ENCODE peak calls at places on chromosomes 5 and 9, in five cellular contexts. D is right lobe of liver; P is smooth muscle cell of the brain vasculature; T is upper lobe of left lung; Q is stimulated activated CD4-positive, alpha-beta T cell treated with anti-CD3 and anti-CD28 coated beads, Interleukin-1b, Interleukin-23, amount 100 ng/mL, for 4 hours. E is an unnamed sample.
A peak's percentile ranks its signal among the peaks of the same experiment; 100 is the strongest.

GRCh38 chr9:21506910-21507795 is 25.0 kb upstream of the IFNE start:
- DNase-seq in D (no peak), P (peak; percentile 10), T (no peak), Q (no peak), E (no peak)

GRCh38 chr5:67774153-67774552 is 441.4 kb upstream of the PIK3R1 start:
- DNase-seq in D (no peak), P (no peak), T (no peak), Q (no peak), E (no peak)

GRCh38 chr5:159249158-159249557 is 13.9 kb upstream of the UBLCP1 start:
- DNase-seq in D (no peak), P (no peak), T (no peak), Q (no peak), E (no peak)

GRCh38 chr5:68384936-68385594 is 169.5 kb downstream of the PIK3R1 start:
- DNase-seq in D (no peak), P (no peak), T (no peak), Q (no peak), E (no peak)

GRCh38 chr5:4083591-4084337 is 488.1 kb downstream of the IRX1 start:
- DNase-seq in D (no peak), P (no peak), T (no peak), Q (no peak), E (no peak)

GRCh38 chr9:105308448-105309412 is 64.3 kb downstream of the SLC44A1 start:
- DNase-seq in D (no peak), P (no peak), T (no peak), Q (no peak), E (no peak)

GRCh38 chr5:112729630-112730029 is 8.1 kb upstream of the APC start:
- DNase-seq in D (no peak), P (no peak), T (no peak), Q (no peak), E (no peak)

GRCh38 chr5:131627466-131627865 is 7.6 kb downstream of the RAPGEF6 start:
- DNase-seq in D (no peak), P (no peak), T (no peak), Q (no peak), E (no peak)

GRCh38 chr9:97963232-97963631 is 19.9 kb upstream of the ANP32B start:
- DNase-seq in D (no peak), P (no peak), T (no peak), Q (no peak), E (no peak)

GRCh38 chr9:92535940-92536850 is at the start of gene ECM2:
- DNase-seq in D (peak; percentile 56), P (no peak), T (no peak), Q (no peak), E (no peak)

GRCh38 chr9:4828776-4829175 is 36.0 kb downstream of the RCL1 start:
- DNase-seq in D (no peak), P (no peak), T (no peak), Q (no peak), E (no peak)

GRCh38 chr9:75964431-75964830 is 74.0 kb downstream of the PCSK5 start:
- DNase-seq in D (no peak), P (no peak), T (no peak), Q (no peak), E (no peak)

GRCh38 chr5:174571662-174572397 is 152.6 kb upstream of the MSX2 start:
- DNase-seq in D (peak; percentile 42), P (peak; percentile 97), T (no peak), Q (no peak), E (peak; percentile 81)

GRCh38 chr5:78243639-78244038 is 50.9 kb downstream of the AP3B1 start:
- DNase-seq in D (no peak), P (no peak), T (no peak), Q (no peak), E (no peak)

GRCh38 chr5:124278636-124279035 is 467.8 kb downstream of the ZNF608 start:
- DNase-seq in D (no peak), P (no peak), T (no peak), Q (no peak), E (no peak)

GRCh38 chr9:107484117-107484723 is 5.3 kb downstream of the KLF4 start:
- DNase-seq in D (no peak), P (peak; percentile 58), T (no peak), Q (no peak), E (no peak)

GRCh38 chr9:18568969-18569368 is 95.0 kb downstream of the ADAMTSL1 start:
- DNase-seq in D (no peak), P (no peak), T (no peak), Q (no peak), E (no peak)

GRCh38 chr9:95009459-95009858 is 283.0 kb downstream of the AOPEP start:
- DNase-seq in D (no peak), P (no peak), T (no peak), Q (no peak), E (no peak)

GRCh38 chr5:142063878-142064331 is 44.7 kb upstream of the NDFIP1 start:
- DNase-seq in D (no peak), P (peak; percentile 26), T (peak; percentile 23), Q (no peak), E (peak; percentile 80)

GRCh38 chr9:107637421-107638420 is 148.2 kb upstream of the KLF4 start:
- DNase-seq in D (peak; percentile 71), P (peak; percentile 93), T (peak; percentile 82), Q (no peak), E (peak; percentile 99)

GRCh38 chr5:141077826-141078225 is 16.6 kb upstream of the PCDHB2 start:
- DNase-seq in D (no peak), P (no peak), T (no peak), Q (no peak), E (no peak)

GRCh38 chr5:68793074-68793473 is 300.7 kb upstream of the SLC30A5 start:
- DNase-seq in D (no peak), P (no peak), T (no peak), Q (no peak), E (no peak)

GRCh38 chr5:135824541-135825041 is 9.9 kb upstream of the SLC25A48 start:
- DNase-seq in D (no peak), P (no peak), T (no peak), Q (no peak), E (peak; percentile 54)

GRCh38 chr9:4572184-4572826 is 82.0 kb downstream of the SLC1A1 start:
- DNase-seq in D (no peak), P (no peak), T (no peak), Q (no peak), E (no peak)

GRCh38 chr5:36150676-36151433 is 832 bp downstream of the LMBRD2 start:
- DNase-seq in D (no peak), P (no peak), T (peak; percentile 42), Q (no peak), E (no peak)

GRCh38 chr5:79560774-79561524 is 47.0 kb upstream of the HOMER1 start:
- DNase-seq in D (no peak), P (no peak), T (no peak), Q (no peak), E (no peak)

GRCh38 chr5:132807163-132807838 is 5.8 kb upstream of the SOWAHA start:
- DNase-seq in D (peak; percentile 74), P (no peak), T (no peak), Q (no peak), E (peak; percentile 13)

GRCh38 chr5:41762426-41762825 is 107.8 kb downstream of the OXCT1 start:
- DNase-seq in D (no peak), P (no peak), T (no peak), Q (no peak), E (no peak)

GRCh38 chr9:36924071-36924470 is 110.0 kb downstream of the PAX5 start:
- DNase-seq in D (no peak), P (no peak), T (no peak), Q (no peak), E (peak; percentile 3)

GRCh38 chr9:32423371-32423770 is 38.9 kb downstream of the ACO1 start:
- DNase-seq in D (no peak), P (no peak), T (no peak), Q (no peak), E (no peak)

GRCh38 chr9:112447283-112447761 is 39.3 kb upstream of the KIAA1958 start:
- DNase-seq in D (no peak), P (no peak), T (no peak), Q (no peak), E (no peak)

E was measured in sigmoid colon.